ENCODE peak calls at places on chromosomes 5 and 9, in eight cellular contexts. One of them, this sample, is unnamed. For H3K4me1, the result is how much of the 10 kb centered on the place peaks cover.

GRCh38 chr9:131627846-131628820 is 82.8 kb downstream of the PRRT1B start:
- DNase-seq in IMR-90: peak
- DNase-seq in effector memory CD4-positive, alpha-beta T cell: peak
- DNase-seq in H9: no peak
- DNase-seq in tibial nerve: no peak
- DNase-seq in PC-3: no peak
- DNase-seq in naive thymus-derived CD4-positive, alpha-beta T cell: peak
- DNase-seq in mesenchymal stem cell: peak
- DNase-seq in this sample: peak

GRCh38 chr9:130467371-130467770 is 22.6 kb downstream of the ASS1 start:
- DNase-seq in IMR-90: no peak
- DNase-seq in effector memory CD4-positive, alpha-beta T cell: no peak
- DNase-seq in H9: no peak
- DNase-seq in tibial nerve: no peak
- DNase-seq in PC-3: no peak
- DNase-seq in naive thymus-derived CD4-positive, alpha-beta T cell: no peak
- DNase-seq in mesenchymal stem cell: no peak
- DNase-seq in this sample: peak

GRCh38 chr5:146647656-146648199 is 131.7 kb upstream of the GPR151 start:
- DNase-seq in IMR-90: no peak
- DNase-seq in effector memory CD4-positive, alpha-beta T cell: no peak
- DNase-seq in H9: no peak
- DNase-seq in tibial nerve: no peak
- DNase-seq in PC-3: no peak
- DNase-seq in naive thymus-derived CD4-positive, alpha-beta T cell: no peak
- DNase-seq in mesenchymal stem cell: no peak
- DNase-seq in this sample: no peak

GRCh38 chr5:62093981-62094380 is 212.0 kb upstream of the KIF2A start:
- DNase-seq in IMR-90: peak
- DNase-seq in effector memory CD4-positive, alpha-beta T cell: no peak
- DNase-seq in H9: no peak
- DNase-seq in tibial nerve: no peak
- DNase-seq in PC-3: peak
- DNase-seq in naive thymus-derived CD4-positive, alpha-beta T cell: no peak
- DNase-seq in mesenchymal stem cell: peak
- DNase-seq in this sample: peak

GRCh38 chr5:80871541-80871961 is 88.6 kb upstream of the RASGRF2 start:
- DNase-seq in IMR-90: peak
- DNase-seq in effector memory CD4-positive, alpha-beta T cell: no peak
- DNase-seq in H9: no peak
- DNase-seq in tibial nerve: no peak
- DNase-seq in PC-3: peak
- DNase-seq in naive thymus-derived CD4-positive, alpha-beta T cell: no peak
- DNase-seq in mesenchymal stem cell: peak
- DNase-seq in this sample: no peak

GRCh38 chr5:180115326-180116076 is 43.9 kb upstream of the RNF130 start:
- DNase-seq in IMR-90: no peak
- DNase-seq in effector memory CD4-positive, alpha-beta T cell: no peak
- DNase-seq in H9: no peak
- DNase-seq in tibial nerve: no peak
- DNase-seq in PC-3: no peak
- DNase-seq in naive thymus-derived CD4-positive, alpha-beta T cell: no peak
- DNase-seq in mesenchymal stem cell: no peak
- DNase-seq in this sample: no peak

GRCh38 chr5:62779010-62779422 is 200.4 kb downstream of the LRRC70 start:
- DNase-seq in IMR-90: peak
- DNase-seq in effector memory CD4-positive, alpha-beta T cell: no peak
- DNase-seq in H9: peak
- DNase-seq in tibial nerve: peak
- DNase-seq in PC-3: peak
- DNase-seq in naive thymus-derived CD4-positive, alpha-beta T cell: peak
- DNase-seq in mesenchymal stem cell: peak
- DNase-seq in this sample: peak

GRCh38 chr5:142684508-142685031 is 1.3 kb downstream of the FGF1 start:
- DNase-seq in IMR-90: peak
- DNase-seq in effector memory CD4-positive, alpha-beta T cell: no peak
- DNase-seq in H9: peak
- DNase-seq in tibial nerve: no peak
- DNase-seq in PC-3: no peak
- DNase-seq in naive thymus-derived CD4-positive, alpha-beta T cell: no peak
- DNase-seq in mesenchymal stem cell: no peak
- DNase-seq in this sample: no peak

GRCh38 chr9:126375386-126375785 is 48.8 kb downstream of the MVB12B start:
- DNase-seq in IMR-90: peak
- DNase-seq in effector memory CD4-positive, alpha-beta T cell: no peak
- DNase-seq in H9: no peak
- DNase-seq in tibial nerve: no peak
- DNase-seq in PC-3: peak
- DNase-seq in naive thymus-derived CD4-positive, alpha-beta T cell: no peak
- DNase-seq in mesenchymal stem cell: peak
- DNase-seq in this sample: peak

GRCh38 chr9:99000480-99001395 is 57.0 kb downstream of the COL15A1 start:
- DNase-seq in IMR-90: peak
- DNase-seq in effector memory CD4-positive, alpha-beta T cell: peak
- DNase-seq in H9: peak
- DNase-seq in tibial nerve: peak
- DNase-seq in PC-3: peak
- DNase-seq in naive thymus-derived CD4-positive, alpha-beta T cell: peak
- DNase-seq in mesenchymal stem cell: peak
- DNase-seq in this sample: peak

GRCh38 chr5:109325456-109325855 is 84.3 kb downstream of the PJA2 start:
- DNase-seq in IMR-90: no peak
- DNase-seq in effector memory CD4-positive, alpha-beta T cell: no peak
- DNase-seq in H9: no peak
- DNase-seq in tibial nerve: no peak
- DNase-seq in PC-3: no peak
- DNase-seq in naive thymus-derived CD4-positive, alpha-beta T cell: no peak
- DNase-seq in mesenchymal stem cell: no peak
- DNase-seq in this sample: no peak

GRCh38 chr9:110714314-110714713 is 45.7 kb downstream of the MUSK start:
- DNase-seq in IMR-90: peak
- DNase-seq in effector memory CD4-positive, alpha-beta T cell: no peak
- DNase-seq in H9: no peak
- DNase-seq in tibial nerve: no peak
- DNase-seq in PC-3: peak
- DNase-seq in naive thymus-derived CD4-positive, alpha-beta T cell: no peak
- DNase-seq in mesenchymal stem cell: peak
- DNase-seq in this sample: no peak

GRCh38 chr5:173451031-173451430 is 122.8 kb upstream of the STC2 start:
- DNase-seq in IMR-90: peak
- DNase-seq in effector memory CD4-positive, alpha-beta T cell: no peak
- DNase-seq in H9: peak
- DNase-seq in tibial nerve: no peak
- DNase-seq in PC-3: peak
- DNase-seq in naive thymus-derived CD4-positive, alpha-beta T cell: no peak
- DNase-seq in mesenchymal stem cell: peak
- DNase-seq in this sample: peak

GRCh38 chr9:132994410-132995120 is 16.1 kb downstream of the GFI1B start:
- DNase-seq in IMR-90: peak
- DNase-seq in effector memory CD4-positive, alpha-beta T cell: no peak
- DNase-seq in H9: no peak
- DNase-seq in tibial nerve: no peak
- DNase-seq in PC-3: peak
- DNase-seq in naive thymus-derived CD4-positive, alpha-beta T cell: no peak
- DNase-seq in mesenchymal stem cell: peak
- DNase-seq in this sample: no peak

GRCh38 chr5:69035665-69036064 is 58.1 kb upstream of the SLC30A5 start:
- DNase-seq in IMR-90: peak
- DNase-seq in effector memory CD4-positive, alpha-beta T cell: no peak
- DNase-seq in H9: no peak
- DNase-seq in tibial nerve: no peak
- DNase-seq in PC-3: no peak
- DNase-seq in naive thymus-derived CD4-positive, alpha-beta T cell: no peak
- DNase-seq in mesenchymal stem cell: peak
- DNase-seq in this sample: no peak

GRCh38 chr5:176787676-176788075 is 22.7 kb upstream of the UNC5A start:
- DNase-seq in IMR-90: no peak
- DNase-seq in effector memory CD4-positive, alpha-beta T cell: no peak
- DNase-seq in H9: no peak
- DNase-seq in tibial nerve: no peak
- DNase-seq in PC-3: no peak
- DNase-seq in naive thymus-derived CD4-positive, alpha-beta T cell: no peak
- DNase-seq in mesenchymal stem cell: no peak
- DNase-seq in this sample: no peak

GRCh38 chr5:36492998-36493655 is 113.3 kb upstream of the SLC1A3 start:
- DNase-seq in IMR-90: peak
- DNase-seq in effector memory CD4-positive, alpha-beta T cell: no peak
- DNase-seq in H9: no peak
- DNase-seq in tibial nerve: no peak
- DNase-seq in PC-3: peak
- DNase-seq in naive thymus-derived CD4-positive, alpha-beta T cell: no peak
- DNase-seq in mesenchymal stem cell: no peak
- DNase-seq in this sample: no peak

GRCh38 chr5:131386779-131387178 is 122.9 kb downstream of the CDC42SE2 start:
- DNase-seq in IMR-90: peak
- DNase-seq in effector memory CD4-positive, alpha-beta T cell: no peak
- DNase-seq in H9: no peak
- DNase-seq in tibial nerve: no peak
- DNase-seq in PC-3: peak
- DNase-seq in naive thymus-derived CD4-positive, alpha-beta T cell: no peak
- DNase-seq in mesenchymal stem cell: peak
- DNase-seq in this sample: no peak

GRCh38 chr5:171649002-171649401 is 136.6 kb upstream of the SMIM23 start:
- DNase-seq in IMR-90: no peak
- DNase-seq in effector memory CD4-positive, alpha-beta T cell: no peak
- DNase-seq in H9: no peak
- DNase-seq in tibial nerve: no peak
- DNase-seq in PC-3: no peak
- DNase-seq in naive thymus-derived CD4-positive, alpha-beta T cell: no peak
- DNase-seq in mesenchymal stem cell: no peak
- DNase-seq in this sample: no peak
- H3K4me1 ChIP-seq in IMR-90: under half
- H3K4me1 ChIP-seq in effector memory CD4-positive, alpha-beta T cell: under half
- H3K4me1 ChIP-seq in H9: under half
- H3K4me1 ChIP-seq in tibial nerve: under half
- H3K4me1 ChIP-seq in PC-3: under half
- H3K4me1 ChIP-seq in naive thymus-derived CD4-positive, alpha-beta T cell: under half
- H3K4me1 ChIP-seq in mesenchymal stem cell: under half
- H3K4me1 ChIP-seq in this sample: under half

GRCh38 chr5:87735918-87736317 is 323.2 kb upstream of the CCNH start:
- DNase-seq in IMR-90: no peak
- DNase-seq in effector memory CD4-positive, alpha-beta T cell: no peak
- DNase-seq in H9: no peak
- DNase-seq in tibial nerve: no peak
- DNase-seq in PC-3: no peak
- DNase-seq in naive thymus-derived CD4-positive, alpha-beta T cell: no peak
- DNase-seq in mesenchymal stem cell: no peak
- DNase-seq in this sample: no peak

GRCh38 chr5:87732875-87733768 is 320.4 kb upstream of the CCNH start:
- DNase-seq in IMR-90: no peak
- DNase-seq in effector memory CD4-positive, alpha-beta T cell: no peak
- DNase-seq in H9: no peak
- DNase-seq in tibial nerve: no peak
- DNase-seq in PC-3: no peak
- DNase-seq in naive thymus-derived CD4-positive, alpha-beta T cell: no peak
- DNase-seq in mesenchymal stem cell: no peak
- DNase-seq in this sample: no peak

GRCh38 chr5:87729786-87730185 is 317.1 kb upstream of the CCNH start:
- DNase-seq in IMR-90: no peak
- DNase-seq in effector memory CD4-positive, alpha-beta T cell: no peak
- DNase-seq in H9: no peak
- DNase-seq in tibial nerve: no peak
- DNase-seq in PC-3: no peak
- DNase-seq in naive thymus-derived CD4-positive, alpha-beta T cell: no peak
- DNase-seq in mesenchymal stem cell: no peak
- DNase-seq in this sample: no peak

GRCh38 chr5:87733918-87734317 is 321.2 kb upstream of the CCNH start:
- DNase-seq in IMR-90: no peak
- DNase-seq in effector memory CD4-positive, alpha-beta T cell: no peak
- DNase-seq in H9: no peak
- DNase-seq in tibial nerve: no peak
- DNase-seq in PC-3: no peak
- DNase-seq in naive thymus-derived CD4-positive, alpha-beta T cell: no peak
- DNase-seq in mesenchymal stem cell: no peak
- DNase-seq in this sample: no peak
- H3K4me1 ChIP-seq in IMR-90: under half
- H3K4me1 ChIP-seq in effector memory CD4-positive, alpha-beta T cell: under half
- H3K4me1 ChIP-seq in H9: under half
- H3K4me1 ChIP-seq in tibial nerve: under half
- H3K4me1 ChIP-seq in PC-3: under half
- H3K4me1 ChIP-seq in naive thymus-derived CD4-positive, alpha-beta T cell: under half
- H3K4me1 ChIP-seq in mesenchymal stem cell: under half
- H3K4me1 ChIP-seq in this sample: under half

DNA sequence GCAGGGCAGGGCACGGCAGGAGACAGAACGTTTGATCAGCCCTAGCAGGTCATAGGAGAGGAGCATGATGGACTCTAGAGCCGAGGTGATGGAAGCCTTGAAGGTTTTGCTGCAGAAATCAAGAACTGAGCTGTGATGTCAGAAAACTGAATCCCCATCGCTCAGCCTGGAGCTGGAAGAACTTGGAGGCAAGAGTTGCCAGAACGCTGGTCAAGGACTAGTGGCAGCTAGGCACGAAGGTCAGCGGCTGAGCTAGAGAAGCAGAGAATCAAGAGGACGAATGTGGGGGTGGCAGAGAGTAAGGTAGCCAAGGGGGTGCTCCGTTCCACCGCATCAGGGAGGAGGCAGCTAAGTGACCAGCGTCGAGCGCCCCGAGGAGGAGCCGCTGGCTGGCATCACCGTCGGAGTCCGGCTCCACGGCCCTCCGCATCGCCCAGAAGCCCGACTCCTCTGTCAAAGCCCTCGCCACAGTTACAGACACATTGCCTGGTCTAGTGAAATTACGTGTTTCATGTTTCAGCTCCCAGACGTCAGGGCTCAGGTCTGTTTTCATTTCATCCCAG is 1.2 kb upstream of the GALNT10 start:
- DNase-seq in IMR-90: no peak
- DNase-seq in effector memory CD4-positive, alpha-beta T cell: no peak
- DNase-seq in H9: no peak
- DNase-seq in tibial nerve: no peak
- DNase-seq in PC-3: no peak
- DNase-seq in naive thymus-derived CD4-positive, alpha-beta T cell: no peak
- DNase-seq in mesenchymal stem cell: peak
- DNase-seq in this sample: no peak
- H3K4me1 ChIP-seq in IMR-90: under half
- H3K4me1 ChIP-seq in effector memory CD4-positive, alpha-beta T cell: under half
- H3K4me1 ChIP-seq in H9: under half
- H3K4me1 ChIP-seq in tibial nerve: under half
- H3K4me1 ChIP-seq in PC-3: under half
- H3K4me1 ChIP-seq in naive thymus-derived CD4-positive, alpha-beta T cell: under half
- H3K4me1 ChIP-seq in mesenchymal stem cell: under half
- H3K4me1 ChIP-seq in this sample: under half

DNA sequence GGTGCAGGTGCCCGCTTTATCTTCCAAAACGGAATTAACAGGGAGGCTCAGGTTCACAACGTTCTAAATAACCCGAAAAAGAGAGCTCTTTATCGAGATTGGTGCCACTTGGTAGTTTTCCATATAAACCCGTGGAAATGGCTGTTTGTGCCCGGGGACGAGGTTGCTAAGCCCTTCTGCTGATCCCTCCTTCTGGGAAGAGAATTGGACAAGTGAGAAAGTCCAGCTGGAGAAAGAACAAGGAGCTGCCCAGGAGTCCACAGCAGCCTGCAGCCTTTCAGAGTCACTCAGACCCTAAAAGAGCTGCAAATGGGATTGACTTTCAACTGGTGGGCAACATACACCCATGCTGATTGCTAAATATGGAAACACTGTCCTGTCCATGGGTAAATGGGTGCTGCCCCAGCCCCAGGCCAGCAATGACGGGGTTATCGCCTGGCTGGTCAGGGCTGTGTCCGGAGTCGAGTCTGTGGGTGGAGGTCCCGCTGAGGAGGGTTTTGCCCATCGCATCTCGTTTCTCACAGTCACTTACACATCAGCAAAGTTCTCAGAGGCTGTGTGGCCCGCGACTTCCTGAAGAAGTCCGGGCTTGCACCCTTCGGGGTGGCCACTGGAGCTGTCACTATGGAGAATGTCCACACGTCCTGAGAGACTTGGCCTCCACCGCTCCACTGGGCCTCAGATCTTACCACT is 40.7 kb upstream of the HSD17B3 start:
- DNase-seq in IMR-90: no peak
- DNase-seq in effector memory CD4-positive, alpha-beta T cell: no peak
- DNase-seq in H9: no peak
- DNase-seq in tibial nerve: no peak
- DNase-seq in PC-3: no peak
- DNase-seq in naive thymus-derived CD4-positive, alpha-beta T cell: no peak
- DNase-seq in mesenchymal stem cell: peak
- DNase-seq in this sample: no peak
- H3K4me1 ChIP-seq in IMR-90: under half
- H3K4me1 ChIP-seq in effector memory CD4-positive, alpha-beta T cell: under half
- H3K4me1 ChIP-seq in H9: under half
- H3K4me1 ChIP-seq in tibial nerve: under half
- H3K4me1 ChIP-seq in PC-3: under half
- H3K4me1 ChIP-seq in naive thymus-derived CD4-positive, alpha-beta T cell: under half
- H3K4me1 ChIP-seq in mesenchymal stem cell: under half
- H3K4me1 ChIP-seq in this sample: under half